ENCODE peak calls at places on chromosomes 4 and X, in six cellular contexts. O is CD8-positive, alpha-beta memory T cell; W is H1; L is head of caudate nucleus; Q is myocyte; N is activated CD8-positive, alpha-beta memory T cell treated with anti-CD3 and anti-CD28 coated beads, Interleukin-2, amount 50 U/mL, for 48 hours. V is an unnamed sample.

GRCh38 chr4:40937140-40937725 is 187.5 kb downstream of the NSUN7 start:
- DNase-seq in Q (no peak), O (no peak), N (no peak), L (no peak), W (no peak), V (no peak)

GRCh38 chr4:12926189-12927066 is 557.7 kb downstream of the RAB28 start:
- DNase-seq in L (no peak), Q (no peak), O (no peak), N (no peak), W (no peak), V (no peak)

GRCh38 chr4:94635172-94635571 is 122.6 kb upstream of the BMPR1B start:
- DNase-seq in O (no peak), L (no peak), Q (no peak), W (no peak), N (no peak), V (no peak)

GRCh38 chrX:69361286-69361926 is 142.7 kb upstream of the NALF2 start:
- DNase-seq in N (no peak), L (no peak), W (no peak), Q (peak), O (no peak), V (no peak)

GRCh38 chr4:138243369-138243768 is 1.2 kb upstream of the SLC7A11 start:
- DNase-seq in W (no peak), Q (no peak), O (no peak), L (no peak), N (no peak), V (no peak)

GRCh38 chrX:68892651-68893050 is 63.8 kb downstream of the EFNB1 start:
- DNase-seq in N (no peak), Q (no peak), O (no peak), W (no peak), L (no peak), V (no peak)

GRCh38 chr4:146051724-146052396 is 113.2 kb upstream of the ZNF827 start:
- DNase-seq in W (no peak), Q (peak), L (no peak), N (no peak), O (no peak), V (no peak)

GRCh38 chrX:130047416-130047815 is 62.9 kb downstream of the ELF4 start:
- DNase-seq in O (no peak), L (no peak), Q (no peak), N (no peak), W (no peak), V (no peak)

V was measured in iPS DF 19.7.